ENCODE peak calls at places on chromosomes 7 and 10, in four cellular contexts. One of them, this sample, is unnamed.

GRCh38 chr10:71657604-71658348 is 61.8 kb downstream of the C10orf105 start:
- DNase-seq in AG09309: no peak
- DNase-seq in endothelial cell: no peak
- DNase-seq in foreskin fibroblast: no peak
- DNase-seq in this sample: no peak

GRCh38 chr7:37832194-37832593 is 16.2 kb upstream of the NME8 start:
- DNase-seq in AG09309: no peak
- DNase-seq in endothelial cell: no peak
- DNase-seq in foreskin fibroblast: peak; percentile 4
- DNase-seq in this sample: no peak

GRCh38 chr7:40098810-40099209 is 35.6 kb downstream of the MPLKIP start:
- DNase-seq in AG09309: no peak
- DNase-seq in endothelial cell: no peak
- DNase-seq in foreskin fibroblast: no peak
- DNase-seq in this sample: no peak

GRCh38 chr10:132384618-132385510 is 12.1 kb upstream of the PWWP2B start:
- DNase-seq in AG09309: no peak
- DNase-seq in endothelial cell: no peak
- DNase-seq in foreskin fibroblast: no peak
- DNase-seq in this sample: no peak

GRCh38 chr10:19931886-19932285 is 115.7 kb downstream of the PLXDC2 start:
- DNase-seq in AG09309: no peak
- DNase-seq in endothelial cell: no peak
- DNase-seq in foreskin fibroblast: no peak
- DNase-seq in this sample: no peak

GRCh38 chr7:155323001-155323638 is 25.4 kb downstream of the INSIG1 start:
- DNase-seq in AG09309: no peak
- DNase-seq in endothelial cell: no peak
- DNase-seq in foreskin fibroblast: peak; percentile 20
- DNase-seq in this sample: no peak

GRCh38 chr7:90621892-90622182 is 25.7 kb downstream of the CDK14 start:
- DNase-seq in AG09309: no peak
- DNase-seq in endothelial cell: no peak
- DNase-seq in foreskin fibroblast: no peak
- DNase-seq in this sample: no peak

GRCh38 chr10:25966846-25967245 is 32.8 kb downstream of the MYO3A start:
- DNase-seq in AG09309: no peak
- DNase-seq in endothelial cell: no peak
- DNase-seq in foreskin fibroblast: no peak
- DNase-seq in this sample: no peak

GRCh38 chr10:29806350-29806788 is 171.6 kb upstream of the SVIL start:
- DNase-seq in AG09309: no peak
- DNase-seq in endothelial cell: no peak
- DNase-seq in foreskin fibroblast: peak; percentile 62
- DNase-seq in this sample: peak; percentile 50

DNA sequence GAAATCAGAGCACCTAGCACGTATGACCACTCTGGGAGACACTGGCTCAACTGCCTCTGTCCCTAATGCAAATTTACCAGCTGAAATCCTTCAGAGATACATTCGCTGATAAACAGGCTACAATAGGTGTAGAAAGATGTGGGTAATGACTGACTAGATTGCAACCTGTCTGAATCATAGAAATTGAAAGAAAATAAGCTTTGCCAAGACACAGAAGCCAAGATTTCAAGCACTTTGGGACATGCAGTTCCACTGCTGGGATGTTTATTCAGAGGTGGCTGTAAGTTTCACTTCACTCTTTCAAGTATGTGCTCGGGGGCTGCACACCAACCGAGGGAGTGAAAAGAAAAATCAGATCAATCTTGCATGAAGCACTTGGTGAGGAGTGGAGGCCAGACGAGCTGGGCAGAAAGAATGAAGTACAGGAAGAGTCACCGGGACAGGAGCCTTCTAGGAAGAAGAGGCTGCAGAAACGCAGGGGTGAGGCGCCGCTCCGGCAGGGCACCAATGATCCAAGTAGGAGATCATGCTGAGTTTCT is 276.7 kb downstream of the PARD3 start:
- DNase-seq in AG09309: no peak
- DNase-seq in endothelial cell: no peak
- DNase-seq in foreskin fibroblast: no peak
- DNase-seq in this sample: no peak
- TF ChIP-seq CTCF in AG09309: no peak
- TF ChIP-seq CTCF in endothelial cell: no peak
- TF ChIP-seq CTCF in foreskin fibroblast: no peak
- TF ChIP-seq CTCF in this sample: no peak

GRCh38 chr7:129054438-129055293 is at the start of gene TNPO3:
- DNase-seq in AG09309: peak; percentile 57
- DNase-seq in endothelial cell: peak; percentile 87
- DNase-seq in foreskin fibroblast: peak; percentile 95
- DNase-seq in this sample: peak; percentile 86
- TF ChIP-seq CTCF in AG09309: no peak
- TF ChIP-seq CTCF in endothelial cell: no peak
- TF ChIP-seq CTCF in foreskin fibroblast: no peak
- TF ChIP-seq CTCF in this sample: peak; percentile 18

GRCh38 chr7:1439373-1440363 is 19.6 kb downstream of the MICALL2 start:
- DNase-seq in AG09309: no peak
- DNase-seq in endothelial cell: no peak
- DNase-seq in foreskin fibroblast: no peak
- DNase-seq in this sample: no peak
- TF ChIP-seq CTCF in AG09309: no peak
- TF ChIP-seq CTCF in endothelial cell: no peak
- TF ChIP-seq CTCF in foreskin fibroblast: no peak
- TF ChIP-seq CTCF in this sample: peak; percentile 27

DNA sequence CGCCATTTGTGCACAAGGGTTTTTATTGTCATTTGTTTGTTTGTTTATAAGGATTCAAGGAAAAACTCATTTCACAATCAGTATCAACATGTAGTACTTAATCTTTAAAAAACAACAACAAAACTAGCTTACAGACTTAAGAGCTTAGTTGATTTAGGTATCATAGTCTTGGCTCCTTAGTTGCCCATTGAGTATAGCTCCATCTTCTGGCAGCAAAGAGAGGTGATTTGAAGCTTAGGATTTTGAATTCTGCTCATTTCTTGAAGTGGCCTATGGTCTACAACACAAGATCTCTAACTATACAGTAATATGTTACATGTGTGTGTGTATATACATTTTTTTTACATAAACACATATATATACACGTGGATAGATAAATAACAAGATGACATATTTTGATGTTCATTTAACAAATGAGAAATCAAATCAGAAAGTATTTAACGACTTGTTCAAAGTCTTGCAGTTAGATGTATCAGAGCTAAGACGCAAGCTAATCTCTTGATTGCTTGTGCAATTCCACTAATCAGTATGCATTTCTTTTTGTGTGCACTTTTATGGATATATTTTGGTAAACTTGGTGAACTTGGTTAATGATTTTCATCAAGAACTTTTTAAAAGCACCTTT is 307.3 kb downstream of the CAMK1D start:
- DNase-seq in AG09309: peak; percentile 35
- DNase-seq in endothelial cell: no peak
- DNase-seq in foreskin fibroblast: peak; percentile 64
- DNase-seq in this sample: peak; percentile 65
- TF ChIP-seq CTCF in AG09309: peak; percentile 72
- TF ChIP-seq CTCF in endothelial cell: peak; percentile 53
- TF ChIP-seq CTCF in foreskin fibroblast: peak; percentile 74
- TF ChIP-seq CTCF in this sample: peak; percentile 82

GRCh38 chr7:51366930-51367613 is 50.5 kb upstream of the COBL start:
- DNase-seq in AG09309: peak; percentile 1
- DNase-seq in endothelial cell: peak; percentile 60
- DNase-seq in foreskin fibroblast: peak; percentile 4
- DNase-seq in this sample: peak; percentile 23
- TF ChIP-seq CTCF in AG09309: peak; percentile 56
- TF ChIP-seq CTCF in endothelial cell: peak; percentile 77
- TF ChIP-seq CTCF in foreskin fibroblast: peak; percentile 52
- TF ChIP-seq CTCF in this sample: peak; percentile 74

DNA sequence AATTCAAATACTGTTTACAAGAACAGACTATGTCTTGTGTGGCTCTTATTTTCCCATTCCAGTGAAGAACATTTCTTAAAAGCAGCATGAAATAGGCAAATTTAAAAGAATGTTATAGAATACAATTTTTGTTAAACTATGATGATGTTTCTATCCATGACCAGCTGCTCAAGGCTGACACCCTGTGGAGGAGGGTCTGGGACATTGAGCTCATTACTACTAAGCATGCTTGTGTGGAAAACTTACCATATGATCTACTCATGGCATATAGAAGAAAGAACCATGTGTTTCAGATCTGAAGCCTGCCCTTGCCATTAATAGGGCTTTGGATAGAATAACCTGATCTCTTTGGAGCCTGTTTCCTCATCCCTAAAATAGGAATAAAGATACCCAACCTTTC is 125.0 kb downstream of the FOXP2 start:
- DNase-seq in AG09309: no peak
- DNase-seq in endothelial cell: peak; percentile 15
- DNase-seq in foreskin fibroblast: peak; percentile 72
- DNase-seq in this sample: no peak
- TF ChIP-seq CTCF in AG09309: peak; percentile 67
- TF ChIP-seq CTCF in endothelial cell: no peak
- TF ChIP-seq CTCF in foreskin fibroblast: peak; percentile 56
- TF ChIP-seq CTCF in this sample: peak; percentile 26

GRCh38 chr10:47061776-47062175 is 150.5 kb downstream of the PTPN20 start:
- DNase-seq in AG09309: no peak
- DNase-seq in endothelial cell: no peak
- DNase-seq in foreskin fibroblast: no peak
- DNase-seq in this sample: no peak

GRCh38 chr10:47060356-47060755 is 149.1 kb downstream of the PTPN20 start:
- DNase-seq in AG09309: no peak
- DNase-seq in endothelial cell: no peak
- DNase-seq in foreskin fibroblast: no peak
- DNase-seq in this sample: no peak

GRCh38 chr10:47063858-47064257 is 152.6 kb downstream of the PTPN20 start:
- DNase-seq in AG09309: no peak
- DNase-seq in endothelial cell: no peak
- DNase-seq in foreskin fibroblast: no peak
- DNase-seq in this sample: no peak

GRCh38 chr10:47060993-47061500 is 149.8 kb downstream of the PTPN20 start:
- DNase-seq in AG09309: no peak
- DNase-seq in endothelial cell: no peak
- DNase-seq in foreskin fibroblast: no peak
- DNase-seq in this sample: no peak

DNA sequence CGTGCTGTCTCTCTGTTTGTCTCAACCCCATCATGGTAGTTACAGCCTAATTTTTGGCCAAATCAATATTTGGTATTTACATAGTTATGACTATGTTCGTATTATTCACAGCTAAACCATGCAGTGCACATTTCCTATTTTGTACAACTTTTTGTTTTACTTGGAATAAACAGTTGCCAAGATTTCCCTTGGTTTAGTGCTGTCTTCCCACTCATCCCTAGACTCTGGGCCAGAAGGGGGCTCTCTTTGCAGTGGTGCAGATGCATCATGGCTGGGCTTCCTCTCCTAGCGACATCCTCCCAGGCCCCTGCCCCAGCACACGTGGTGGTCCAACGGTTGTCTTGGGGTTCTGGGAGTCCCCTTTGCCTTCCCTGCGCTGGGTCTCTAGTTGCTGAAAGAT is 151.6 kb downstream of the PTPN20 start:
- DNase-seq in AG09309: no peak
- DNase-seq in endothelial cell: no peak
- DNase-seq in foreskin fibroblast: peak; percentile 28
- DNase-seq in this sample: no peak
- TF ChIP-seq CTCF in AG09309: peak; percentile 44
- TF ChIP-seq CTCF in endothelial cell: no peak
- TF ChIP-seq CTCF in foreskin fibroblast: peak; percentile 5
- TF ChIP-seq CTCF in this sample: peak; percentile 66